ENCODE peak calls at places on chromosomes 4 and X, in eight cellular contexts. O is astrocyte, G is heart left ventricle, H is heart right ventricle, S is dorsolateral prefrontal cortex, X is fibroblast of lung, M is RWPE1, A is right atrium auricular region. P is an unnamed sample.
A peak's percentile ranks its signal among the peaks of the same experiment; 100 is the strongest.

GRCh38 chr4:122045533-122045932 is 93.7 kb upstream of the TRPC3 start:
- DNase-seq in H (no peak), A (no peak), G (no peak), M (peak; percentile 78), S (no peak), X (peak; percentile 97), O (peak; percentile 85), P (no peak)

GRCh38 chr4:16029329-16029728 is 54.5 kb downstream of the PROM1 start:
- DNase-seq in M (no peak), A (no peak), S (no peak), H (no peak), O (peak; percentile 78), X (peak; percentile 58), G (no peak), P (no peak)

GRCh38 chrX:16836371-16836770 is 33.8 kb downstream of the RBBP7 start:
- DNase-seq in A (no peak), O (peak; percentile 17), H (no peak), G (no peak), X (peak; percentile 49), S (no peak), M (no peak), P (peak; percentile 10)

GRCh38 chr4:153421980-153422379 is 44.2 kb upstream of the TMEM131L start:
- DNase-seq in O (no peak), G (no peak), X (no peak), M (no peak), H (no peak), A (no peak), S (no peak), P (no peak)

GRCh38 chrX:72026341-72027023 is 105.2 kb downstream of the RTL5 start:
- DNase-seq in A (peak; percentile 50), X (no peak), H (no peak), O (peak; percentile 32), M (no peak), G (no peak), S (no peak), P (no peak)

GRCh38 chrX:46573896-46574336 is 351 bp downstream of the CHST7 start:
- DNase-seq in X (peak; percentile 57), A (no peak), M (no peak), S (peak; percentile 47), O (peak; percentile 49), G (peak; percentile 70), H (peak; percentile 32), P (peak; percentile 19)

GRCh38 chr4:185238261-185238681 is 28.9 kb downstream of the SNX25 start:
- DNase-seq in A (no peak), X (peak; percentile 59), S (no peak), O (peak; percentile 83), G (no peak), H (no peak), M (no peak), P (no peak)

GRCh38 chrX:53125506-53125905 is 31.6 kb downstream of the KANTR start:
- DNase-seq in X (peak; percentile 31), H (no peak), G (no peak), M (no peak), A (no peak), O (no peak), S (no peak), P (no peak)

GRCh38 chr4:182354867-182355266 is 111.7 kb downstream of the TENM3 start:
- DNase-seq in M (no peak), O (peak; percentile 77), H (no peak), S (no peak), A (no peak), X (peak; percentile 29), G (no peak), P (no peak)

GRCh38 chrX:110684653-110685052 is 111.0 kb downstream of the CHRDL1 start:
- DNase-seq in X (no peak), O (no peak), S (no peak), G (no peak), M (peak; percentile 30), H (no peak), A (no peak), P (no peak)

GRCh38 chr4:176778491-176778890 is 14.2 kb downstream of the VEGFC start:
- DNase-seq in O (peak; percentile 78), S (no peak), H (no peak), G (no peak), X (peak; percentile 84), A (no peak), M (peak; percentile 61), P (no peak)

GRCh38 chr4:33188733-33189132 is 2468.6 kb downstream of the PCDH7 start:
- DNase-seq in O (no peak), S (no peak), G (no peak), A (no peak), M (no peak), H (no peak), X (no peak), P (no peak)

GRCh38 chr4:183721207-183722081 is 62.4 kb downstream of the TRAPPC11 start:
- DNase-seq in G (peak; percentile 85), H (peak; percentile 60), S (no peak), A (no peak), M (no peak), X (peak; percentile 60), O (peak; percentile 6), P (peak; percentile 89)

GRCh38 chr4:73421708-73422457 is 14.1 kb upstream of the AFP start:
- DNase-seq in S (no peak), G (no peak), X (no peak), O (no peak), H (no peak), A (no peak), M (no peak), P (no peak)

GRCh38 chrX:23332101-23332887 is 2.4 kb upstream of the PTCHD1 start:
- DNase-seq in H (no peak), M (no peak), O (no peak), S (no peak), X (peak; percentile 0), G (peak; percentile 51), A (no peak), P (no peak)

GRCh38 chr4:121208571-121208970 is 44.5 kb upstream of the TNIP3 start:
- DNase-seq in M (no peak), H (no peak), O (no peak), S (no peak), A (no peak), G (no peak), X (no peak), P (no peak)

GRCh38 chr4:84697615-84698201 is 114.8 kb downstream of the CDS1 start:
- DNase-seq in H (no peak), X (peak; percentile 19), A (no peak), G (no peak), O (no peak), S (no peak), M (no peak), P (no peak)

GRCh38 chr4:76550966-76551780 is 116.1 kb downstream of the SHROOM3 start:
- DNase-seq in H (no peak), S (no peak), O (peak; percentile 68), A (no peak), X (no peak), G (no peak), M (no peak), P (no peak)

GRCh38 chrX:10165580-10166247 is 8.9 kb downstream of the CLCN4 start:
- DNase-seq in O (peak; percentile 26), G (no peak), X (no peak), H (no peak), M (no peak), A (no peak), S (no peak), P (no peak)

GRCh38 chr4:13289391-13289790 is 194.7 kb downstream of the RAB28 start:
- DNase-seq in X (peak; percentile 36), M (no peak), O (peak; percentile 82), S (no peak), G (no peak), A (no peak), H (no peak), P (no peak)

DNA sequence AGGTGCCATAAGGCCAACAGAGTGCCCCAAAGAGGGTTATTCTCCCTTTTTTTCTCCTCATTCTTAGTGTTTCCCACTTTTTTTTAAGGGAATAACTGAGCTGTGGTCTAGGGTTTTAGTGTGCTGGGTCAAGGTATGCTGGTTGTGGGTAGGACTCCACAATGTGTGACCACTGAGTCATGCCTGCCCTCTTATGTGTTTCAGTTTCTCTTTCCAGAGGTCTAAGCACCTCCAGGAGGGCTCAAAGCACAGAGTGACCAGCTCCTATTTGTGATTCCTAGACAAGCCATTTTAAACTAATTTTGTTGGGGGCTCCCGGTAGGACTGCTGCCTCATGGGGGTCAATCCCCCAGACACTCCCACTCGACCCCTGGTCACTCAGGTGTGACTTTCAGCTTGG is 80.5 kb upstream of the GC start:
- DNase-seq in M (no peak), A (no peak), X (no peak), H (no peak), O (no peak), S (no peak), G (no peak), P (no peak)
- TF ChIP-seq CTCF in M (no peak), A (no peak), X (no peak), H (no peak), O (no peak), S (no peak), G (no peak), P (no peak)

GRCh38 chrX:22196151-22196550 is 76.6 kb upstream of the CBLL2 start:
- DNase-seq in G (no peak), X (no peak), O (no peak), S (no peak), M (no peak), A (no peak), H (no peak), P (no peak)
- H3K27ac ChIP-seq in G (no peak overlapping the region), X (no peak overlapping the region), O (no peak overlapping the region), S (no peak overlapping the region), M (no peak overlapping the region), A (no peak overlapping the region), H (no peak overlapping the region), P (no peak overlapping the region)

DNA sequence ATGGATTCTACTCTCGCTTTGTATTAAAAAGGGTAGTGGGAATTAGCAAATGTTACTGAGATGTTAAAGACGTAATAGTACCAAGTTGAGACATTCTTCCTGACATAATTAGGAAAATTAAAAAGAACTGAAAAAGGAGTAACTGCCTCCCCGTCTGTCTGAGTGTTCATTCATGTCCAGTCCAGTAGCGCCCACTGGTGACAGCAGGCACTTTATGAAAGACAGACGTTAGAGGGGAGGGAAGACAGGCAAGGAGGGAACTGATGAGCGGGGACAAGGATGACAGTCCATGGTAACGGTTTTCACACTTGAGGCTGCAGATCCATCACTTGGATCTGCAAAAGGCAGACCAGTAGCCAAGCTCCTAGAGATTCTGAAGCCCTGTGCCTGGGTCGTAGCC is 326.7 kb downstream of the STK32B start:
- DNase-seq in X (no peak), A (no peak), M (no peak), G (no peak), H (no peak), O (no peak), S (no peak), P (no peak)
- TF ChIP-seq CTCF in X (no peak), A (no peak), M (no peak), G (no peak), H (no peak), O (peak; percentile 31), S (no peak), P (no peak)

GRCh38 chrX:131812847-131813825 is 210.0 kb upstream of the STK26 start:
- DNase-seq in A (peak; percentile 85), M (no peak), G (no peak), O (peak; percentile 54), H (peak; percentile 53), S (peak; percentile 82), X (no peak), P (no peak)
- H3K27ac ChIP-seq in A (peak overlapping the region; percentile 64), M (no peak overlapping the region), G (peak overlapping the region; percentile 82), O (no peak overlapping the region), H (peak overlapping the region; percentile 62), S (peak overlapping the region; percentile 87), X (peak overlapping the region; percentile 20), P (peak overlapping the region; percentile 42)

GRCh38 chrX:12950851-12951589 is 23.9 kb upstream of the TMSB4X start:
- DNase-seq in O (no peak), G (peak; percentile 61), M (no peak), H (no peak), S (no peak), A (no peak), X (no peak), P (no peak)
- TF ChIP-seq CTCF in O (no peak), G (peak; percentile 36), M (no peak), H (no peak), S (peak; percentile 28), A (no peak), X (no peak), P (no peak)

P was measured in pancreas.